ENCODE peak calls at places on chromosomes 13 and 19, in seven cellular contexts. Y is stimulated activated CD4-positive, alpha-beta T cell treated with anti-CD3 and anti-CD28 coated beads, Interleukin-1b, Interleukin-23, amount 100 ng/mL, for 48 hours; L is A549; C is astrocyte of the cerebellum; S is fibroblast of pulmonary artery; B is HepG2; P is uterus. H is an unnamed sample.

GRCh38 chr13:27918918-27919255 is 913 bp upstream of the PDX1 start:
- DNase-seq in Y (no peak), L (no peak), C (no peak), S (no peak), B (no peak), P (no peak), H (no peak)

GRCh38 chr13:32428581-32429072 is 697 bp upstream of the N4BP2L1 start:
- DNase-seq in Y (no peak), L (no peak), C (no peak), S (no peak), B (no peak), P (no peak), H (no peak)

GRCh38 chr13:22128413-22129198 is 457.7 kb downstream of the FGF9 start:
- DNase-seq in Y (no peak), L (no peak), C (no peak), S (no peak), B (no peak), P (no peak), H (no peak)

GRCh38 chr13:66795636-66796035 is 434.5 kb downstream of the PCDH9 start:
- DNase-seq in Y (no peak), L (no peak), C (no peak), S (no peak), B (no peak), P (no peak), H (no peak)

GRCh38 chr19:13920940-13921744 is 15.1 kb downstream of the CC2D1A start:
- DNase-seq in Y (peak), L (peak), C (no peak), S (peak), B (peak), P (no peak), H (no peak)

GRCh38 chr19:45172173-45172572 is 5.9 kb downstream of the TRAPPC6A start:
- DNase-seq in Y (no peak), L (no peak), C (no peak), S (no peak), B (no peak), P (no peak), H (no peak)

GRCh38 chr19:1503089-1503924 is 9.5 kb downstream of the ADAMTSL5 start:
- DNase-seq in Y (peak), L (peak), C (no peak), S (peak), B (no peak), P (peak), H (no peak)

GRCh38 chr13:64272681-64273080 is 2857.0 kb upstream of the PCDH20 start:
- DNase-seq in Y (no peak), L (no peak), C (peak), S (no peak), B (no peak), P (no peak), H (no peak)

GRCh38 chr19:56661248-56661647 is 10.3 kb downstream of the ZNF835 start:
- DNase-seq in Y (no peak), L (no peak), C (no peak), S (no peak), B (no peak), P (no peak), H (no peak)

GRCh38 chr19:30479231-30479630 is 107.0 kb downstream of the ZNF536 start:
- DNase-seq in Y (no peak), L (no peak), C (no peak), S (no peak), B (no peak), P (peak), H (no peak)

GRCh38 chr13:89704040-89704439 is 1643.4 kb upstream of the MIR17HG start:
- DNase-seq in Y (no peak), L (no peak), C (no peak), S (no peak), B (no peak), P (no peak), H (no peak)

GRCh38 chr13:25292301-25292700 is 5.0 kb upstream of the MTMR6 start:
- DNase-seq in Y (no peak), L (no peak), C (no peak), S (no peak), B (no peak), P (no peak), H (no peak)

GRCh38 chr19:13078897-13079541 is 23.6 kb downstream of the LYL1 start:
- DNase-seq in Y (no peak), L (no peak), C (no peak), S (no peak), B (no peak), P (peak), H (no peak)

GRCh38 chr13:39656325-39656677 is 839 bp downstream of the COG6 start:
- DNase-seq in Y (no peak), L (no peak), C (no peak), S (peak), B (no peak), P (no peak), H (no peak)

GRCh38 chr19:29666634-29667389 is 1.6 kb downstream of the PLEKHF1 start:
- DNase-seq in Y (no peak), L (no peak), C (peak), S (peak), B (peak), P (peak), H (no peak)

GRCh38 chr19:5926641-5927438 is 12.8 kb downstream of the CAPS start:
- DNase-seq in Y (no peak), L (no peak), C (no peak), S (no peak), B (no peak), P (peak), H (no peak)

GRCh38 chr13:112723771-112724170 is 33.9 kb downstream of the ATP11A start:
- DNase-seq in Y (no peak), L (no peak), C (no peak), S (no peak), B (no peak), P (no peak), H (no peak)

GRCh38 chr19:4361152-4362037 is 18.0 kb downstream of the MPND start:
- DNase-seq in Y (no peak), L (no peak), C (no peak), S (no peak), B (no peak), P (no peak), H (no peak)

GRCh38 chr19:41328157-41328817 is 18.3 kb downstream of the CCDC97 start:
- DNase-seq in Y (peak), L (no peak), C (no peak), S (no peak), B (no peak), P (no peak), H (no peak)